ENCODE peak calls at places on chromosomes 3 and 15, in five cellular contexts. E is body of pancreas; Q is CD8-positive, alpha-beta T cell; J is astrocyte; S is OCI-LY7. T is an unnamed sample.
A peak's percentile ranks its signal among the peaks of the same experiment; 100 is the strongest.

GRCh38 chr15:81106560-81106959 is 27.5 kb upstream of the CFAP161 start:
- DNase-seq in E (peak; percentile 70), S (peak; percentile 54), J (peak; percentile 64), Q (no peak), T (peak; percentile 71)

GRCh38 chr3:120678331-120678845 is 3.7 kb downstream of the HGD start:
- DNase-seq in E (peak; percentile 93), Q (no peak), J (peak; percentile 71), S (peak; percentile 5), T (peak; percentile 77)

GRCh38 chr15:92811514-92811913 is 88.6 kb upstream of the CHD2 start:
- DNase-seq in Q (no peak), J (no peak), S (peak; percentile 49), E (peak; percentile 90), T (peak; percentile 89)

GRCh38 chr15:68431037-68431791 is 749 bp downstream of the ITGA11 start:
- DNase-seq in Q (no peak), E (no peak), J (no peak), S (no peak), T (no peak)

GRCh38 chr3:101070260-101071121 is 77.3 kb upstream of the ABI3BP start:
- DNase-seq in E (peak; percentile 75), J (no peak), Q (peak; percentile 7), S (peak; percentile 45), T (no peak)

GRCh38 chr3:197583371-197583770 is 27.6 kb upstream of the BDH1 start:
- DNase-seq in Q (no peak), J (no peak), E (no peak), S (no peak), T (no peak)

GRCh38 chr3:152362086-152362485 is 93.4 kb downstream of the MBNL1 start:
- DNase-seq in S (no peak), Q (no peak), J (no peak), E (no peak), T (no peak)

GRCh38 chr3:149971403-149972075 is 844 bp upstream of the PFN2 start:
- DNase-seq in E (peak; percentile 59), J (peak; percentile 70), S (peak; percentile 5), Q (no peak), T (peak; percentile 37)

GRCh38 chr15:61755461-61755860 is 304.8 kb downstream of the VPS13C start:
- DNase-seq in Q (no peak), J (no peak), S (no peak), E (no peak), T (no peak)

GRCh38 chr15:72203507-72203837 is 5.9 kb upstream of the GRAMD2A start:
- DNase-seq in E (peak; percentile 61), Q (no peak), S (no peak), J (peak; percentile 80), T (peak; percentile 97)
- H3K4me3 ChIP-seq in E (no peak overlapping the region), Q (no peak overlapping the region), S (no peak overlapping the region), J (no peak overlapping the region), T (no peak overlapping the region)

DNA sequence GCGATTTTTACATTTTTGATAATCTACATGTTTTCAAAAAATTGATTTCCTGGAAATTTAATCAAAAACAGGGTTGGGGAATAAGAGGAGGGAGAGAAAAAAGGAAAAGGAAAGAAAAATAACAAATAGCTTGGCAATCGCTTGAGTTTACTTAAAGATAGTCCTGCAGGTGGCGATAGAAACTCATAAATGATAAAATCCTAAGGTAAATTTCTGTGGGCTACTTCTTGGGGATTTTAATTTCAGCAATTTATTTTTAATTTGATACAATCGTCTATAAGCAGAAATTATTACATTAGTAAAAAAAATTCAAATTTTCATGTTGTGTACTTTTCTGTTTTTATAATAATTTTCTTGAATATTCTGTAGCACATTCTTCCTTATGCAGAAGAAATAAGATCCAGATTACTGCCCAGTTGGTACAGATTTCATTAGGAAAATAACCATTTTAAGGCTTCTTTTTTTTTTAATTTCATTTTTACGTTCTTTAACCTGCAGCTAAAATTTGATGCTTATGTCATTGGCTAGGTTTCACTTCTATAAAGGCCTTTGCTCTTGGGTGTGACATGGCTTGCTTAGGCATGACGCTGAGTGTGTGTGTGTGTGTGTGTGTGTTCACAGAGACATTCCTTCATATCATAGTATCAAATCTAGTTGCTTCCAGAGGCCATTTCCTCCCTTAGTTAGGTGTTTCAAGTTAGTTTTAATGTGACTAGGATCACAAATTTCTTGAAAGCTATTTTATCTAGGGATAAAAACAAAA is 181.8 kb downstream of the MCTP2 start:
- DNase-seq in J (no peak), S (peak; percentile 51), E (no peak), Q (no peak), T (peak; percentile 43)
- TF ChIP-seq CTCF in J (peak; percentile 28), S (peak; percentile 96), E (no peak), Q (no peak), T (peak; percentile 23)

DNA sequence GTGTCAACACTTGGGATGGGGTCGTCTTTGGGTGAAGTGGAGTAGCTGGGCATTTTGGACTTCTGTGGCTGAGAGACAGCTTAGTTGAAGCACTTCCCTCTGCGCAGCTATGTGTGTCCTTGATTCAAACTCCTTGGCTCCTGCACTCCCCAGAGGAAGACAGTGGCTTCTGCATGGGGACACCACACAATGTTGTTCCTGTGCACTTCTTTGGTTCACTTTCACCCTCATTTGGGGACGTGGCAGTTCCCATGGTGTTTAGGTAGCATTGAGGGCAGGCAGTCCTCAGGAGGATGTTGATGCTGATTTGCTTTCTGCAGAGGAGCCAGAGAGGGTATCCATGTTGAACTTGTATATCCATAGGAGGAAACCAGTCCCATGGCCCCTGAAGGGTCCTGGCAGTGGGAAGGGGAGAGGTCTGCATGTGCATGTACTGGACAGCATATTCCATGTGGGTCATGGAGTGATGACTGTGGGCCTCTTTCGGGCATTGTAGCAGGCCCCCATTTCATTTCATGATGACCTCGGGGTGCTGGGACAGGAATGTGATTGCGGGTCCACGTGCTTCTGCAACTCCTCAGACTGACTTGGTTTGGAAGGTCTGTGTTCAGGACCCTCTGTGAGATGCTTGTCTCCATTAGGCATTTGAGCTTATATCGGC is 135.4 kb downstream of the SNRPN start:
- DNase-seq in J (no peak), S (no peak), Q (no peak), E (no peak), T (no peak)
- H3K36me3 ChIP-seq in J (peaks cover 22% of the 10 kb centered on the region), S (no peaks in the 10 kb centered on the region), Q (peaks cover 64% of the 10 kb centered on the region), E (peaks cover 40% of the 10 kb centered on the region), T (peaks cover 9% of the 10 kb centered on the region)

GRCh38 chr3:80682951-80683350 is 915.2 kb upstream of the ROBO1 start:
- DNase-seq in Q (no peak), J (no peak), E (no peak), S (no peak), T (no peak)

GRCh38 chr3:80688814-80689213 is 921.0 kb upstream of the ROBO1 start:
- DNase-seq in J (peak; percentile 3), S (no peak), E (peak; percentile 8), Q (no peak), T (peak; percentile 32)
- H3K4me3 ChIP-seq in J (no peak overlapping the region), S (no peak overlapping the region), E (no peak overlapping the region), Q (no peak overlapping the region), T (no peak overlapping the region)